ENCODE peak calls at places on chromosome 17, in six cellular contexts. N is HepG2, H is A549, B is endothelial cell of umbilical vein, Y is GM12878, R is K562. F is an unnamed sample.

GRCh38 chr17:64218066-64218465 is 45.0 kb downstream of the TEX2 start:
- DNase-seq in N (no peak), Y (peak), H (no peak), B (no peak), R (no peak), F (peak)

GRCh38 chr17:66378296-66378695 is 75.9 kb downstream of the PRKCA start:
- DNase-seq in R (no peak), B (no peak), N (no peak), Y (no peak), H (no peak), F (no peak)

GRCh38 chr17:64147110-64148016 is 17.4 kb upstream of the ERN1 start:
- DNase-seq in Y (no peak), H (peak), N (peak), B (peak), R (peak), F (peak)

GRCh38 chr17:42475121-42475520 is 16.4 kb downstream of the ATP6V0A1 start:
- DNase-seq in B (no peak), H (no peak), N (no peak), Y (no peak), R (no peak), F (no peak)

GRCh38 chr17:74037320-74037719 is 166.2 kb upstream of the RPL38 start:
- DNase-seq in R (peak), H (peak), N (no peak), Y (no peak), B (no peak), F (no peak)

GRCh38 chr17:57328109-57328882 is 72.0 kb downstream of the MSI2 start:
- DNase-seq in N (no peak), B (no peak), H (no peak), Y (no peak), R (no peak), F (no peak)

GRCh38 chr17:29715680-29716079 is 93.0 kb upstream of the CORO6 start:
- DNase-seq in B (no peak), Y (no peak), R (peak), H (no peak), N (no peak), F (no peak)

GRCh38 chr17:21240375-21241055 is 12.7 kb downstream of the NATD1 start:
- DNase-seq in R (no peak), H (no peak), N (no peak), Y (no peak), B (no peak), F (no peak)

GRCh38 chr17:74212262-74212912 is 984 bp upstream of the TTYH2 start:
- DNase-seq in Y (no peak), R (peak), N (no peak), B (peak), H (no peak), F (peak)

GRCh38 chr17:18949566-18949965 is 2.4 kb upstream of the SLC5A10 start:
- DNase-seq in H (no peak), Y (no peak), B (no peak), N (no peak), R (no peak), F (no peak)

GRCh38 chr17:78315355-78316114 is 44.3 kb downstream of the SOCS3 start:
- DNase-seq in R (peak), B (peak), Y (peak), H (peak), N (peak), F (peak)

GRCh38 chr17:38898812-38899348 is 26.5 kb upstream of the LASP1NB start:
- DNase-seq in B (peak), R (peak), Y (peak), H (no peak), N (no peak), F (peak)

GRCh38 chr17:60305141-60305540 is 86.8 kb downstream of the USP32 start:
- DNase-seq in Y (peak), B (no peak), H (peak), R (peak), N (peak), F (peak)

GRCh38 chr17:80095844-80096475 is 5.4 kb upstream of the GAA start:
- DNase-seq in Y (no peak), H (no peak), B (no peak), R (no peak), N (no peak), F (no peak)

GRCh38 chr17:44987194-44987882 is 19.2 kb upstream of the C1QL1 start:
- DNase-seq in H (no peak), B (no peak), R (no peak), N (no peak), Y (no peak), F (no peak)

GRCh38 chr17:78879679-78880186 is 23.3 kb downstream of the CEP295NL start:
- DNase-seq in B (peak), R (peak), Y (no peak), N (no peak), H (no peak), F (no peak)

GRCh38 chr17:43019418-43019817 is 2.8 kb downstream of the VAT1 start:
- DNase-seq in N (no peak), R (peak), Y (no peak), H (no peak), B (no peak), F (peak)

GRCh38 chr17:19003966-19004600 is 481 bp downstream of the FAM83G start:
- DNase-seq in Y (no peak), N (peak), R (peak), B (peak), H (peak), F (no peak)

GRCh38 chr17:36657763-36658490 is 56.5 kb downstream of the MRM1 start:
- DNase-seq in Y (no peak), R (peak), N (no peak), B (no peak), H (peak), F (peak)

GRCh38 chr17:50059759-50060273 is 3.9 kb downstream of the ITGA3 start:
- DNase-seq in B (peak), Y (no peak), R (no peak), H (no peak), N (no peak), F (no peak)

GRCh38 chr17:17818088-17818526 is 18.7 kb downstream of the SREBF1 start:
- DNase-seq in R (peak), H (peak), N (no peak), Y (no peak), B (no peak), F (peak)

GRCh38 chr17:45646288-45646988 is 137.7 kb upstream of the CRHR1 start:
- DNase-seq in B (no peak), H (no peak), R (no peak), N (peak), Y (no peak), F (peak)

GRCh38 chr17:65593870-65594584 is 32.6 kb upstream of the AXIN2 start:
- DNase-seq in Y (no peak), R (no peak), N (no peak), H (no peak), B (no peak), F (no peak)

GRCh38 chr17:39195568-39196160 is 1.8 kb downstream of the CACNB1 start:
- DNase-seq in N (no peak), Y (no peak), H (no peak), B (no peak), R (no peak), F (no peak)

GRCh38 chr17:51611585-51611984 is 351.2 kb downstream of the UTP18 start:
- DNase-seq in R (no peak), Y (no peak), N (no peak), B (no peak), H (no peak), F (no peak)

GRCh38 chr17:66549731-66550207 is 247.4 kb downstream of the PRKCA start:
- DNase-seq in R (no peak), N (no peak), H (peak), Y (no peak), B (peak), F (no peak)

GRCh38 chr17:28849281-28849680 is 5.5 kb upstream of the ERAL1 start:
- DNase-seq in Y (no peak), R (peak), B (peak), N (no peak), H (peak), F (peak)

GRCh38 chr17:27525836-27526235 is 69.6 kb downstream of the KSR1 start:
- DNase-seq in H (no peak), R (no peak), B (no peak), N (no peak), Y (no peak), F (no peak)

GRCh38 chr17:48734328-48735056 is 5.9 kb upstream of the HOXB13 start:
- DNase-seq in H (no peak), Y (no peak), N (no peak), R (no peak), B (no peak), F (no peak)

GRCh38 chr17:18156171-18156975 is 27.3 kb upstream of the ALKBH5 start:
- DNase-seq in Y (no peak), R (peak), H (peak), B (no peak), N (no peak), F (no peak)

GRCh38 chr17:70074236-70074830 is 692 bp upstream of the KCNJ16 start:
- DNase-seq in N (no peak), H (no peak), Y (no peak), B (no peak), R (no peak), F (no peak)

GRCh38 chr17:59899099-59899498 is 6.2 kb downstream of the RPS6KB1 start:
- DNase-seq in R (peak), N (no peak), Y (no peak), H (peak), B (no peak), F (no peak)

GRCh38 chr17:41647038-41647813 is 22.9 kb upstream of the KRT17 start:
- DNase-seq in N (no peak), H (no peak), B (no peak), R (no peak), Y (no peak), F (no peak)

GRCh38 chr17:43956222-43956621 is 2.5 kb upstream of the PYY start:
- DNase-seq in H (no peak), N (no peak), B (no peak), R (no peak), Y (no peak), F (no peak)

GRCh38 chr17:42347198-42347597 is 41.0 kb downstream of the STAT3 start:
- DNase-seq in Y (no peak), R (no peak), H (peak), B (peak), N (no peak), F (no peak)

GRCh38 chr17:4162366-4162765 is 19.4 kb downstream of the CYB5D2 start:
- DNase-seq in H (no peak), Y (no peak), B (no peak), N (no peak), R (no peak), F (no peak)

DNA sequence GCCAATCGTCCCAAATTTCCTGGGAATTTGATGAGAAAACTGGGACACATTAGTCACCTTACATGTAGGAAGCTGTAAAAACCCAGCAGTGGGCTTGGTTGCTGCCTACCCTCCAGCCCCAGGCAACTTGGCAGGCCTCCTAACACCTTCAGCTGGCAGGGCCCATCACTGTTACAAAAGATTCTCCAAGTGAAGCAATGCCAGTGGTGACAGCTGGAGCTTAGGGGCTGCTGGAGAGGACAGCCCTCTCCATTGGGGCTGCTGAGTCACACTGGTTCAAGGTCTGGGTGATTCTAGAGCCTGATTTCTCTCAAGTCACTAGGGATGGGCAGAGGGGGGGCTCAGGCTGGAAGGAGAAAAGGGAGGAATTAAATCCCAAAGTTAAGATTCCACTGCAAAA is 180.6 kb downstream of the COPRS start:
- DNase-seq in H (no peak), Y (no peak), B (no peak), R (no peak), N (no peak), F (peak)
- TF ChIP-seq MYC in H (no peak), Y (no peak), B (no peak), R (no peak), N (no peak), F (no peak)

GRCh38 chr17:83202002-83203000 is 122.9 kb downstream of the METRNL start:
- DNase-seq in B (no peak), R (no peak), H (no peak), N (no peak), Y (no peak), F (no peak)

GRCh38 chr17:83203472-83204221 is 124.2 kb downstream of the METRNL start:
- DNase-seq in R (no peak), Y (no peak), B (peak), N (no peak), H (no peak), F (no peak)

GRCh38 chr17:83203073-83203471 is 123.7 kb downstream of the METRNL start:
- DNase-seq in R (no peak), B (peak), N (peak), H (no peak), Y (no peak), F (peak)

GRCh38 chr17:83201206-83202001 is 122.0 kb downstream of the METRNL start:
- DNase-seq in R (no peak), H (no peak), N (no peak), B (no peak), Y (no peak), F (peak)

DNA sequence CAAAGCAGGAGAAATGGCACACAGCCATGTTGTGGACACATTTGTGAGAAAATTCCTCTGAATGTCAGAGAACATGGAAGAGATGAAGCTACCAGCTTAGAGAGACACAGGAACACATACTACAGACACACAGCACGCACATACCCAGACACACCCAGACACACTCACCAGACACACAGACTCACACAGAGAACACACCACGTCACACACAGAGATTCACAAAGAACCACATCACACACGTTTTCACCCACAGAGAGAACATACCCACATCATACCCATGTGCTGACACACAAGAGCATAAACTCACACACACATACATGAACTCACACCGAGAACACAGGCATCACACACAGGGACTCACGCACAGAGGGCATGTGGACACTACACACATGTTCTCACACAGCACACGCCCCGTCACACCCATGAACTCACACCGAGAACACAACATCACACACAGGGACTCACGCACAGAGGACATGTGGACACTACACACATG is 124.9 kb downstream of the METRNL start:
- DNase-seq in Y (no peak), H (no peak), N (no peak), B (no peak), R (no peak), F (peak)
- TF ChIP-seq MYC in Y (no peak), H (no peak), N (no peak), B (no peak), R (no peak), F (no peak)

DNA sequence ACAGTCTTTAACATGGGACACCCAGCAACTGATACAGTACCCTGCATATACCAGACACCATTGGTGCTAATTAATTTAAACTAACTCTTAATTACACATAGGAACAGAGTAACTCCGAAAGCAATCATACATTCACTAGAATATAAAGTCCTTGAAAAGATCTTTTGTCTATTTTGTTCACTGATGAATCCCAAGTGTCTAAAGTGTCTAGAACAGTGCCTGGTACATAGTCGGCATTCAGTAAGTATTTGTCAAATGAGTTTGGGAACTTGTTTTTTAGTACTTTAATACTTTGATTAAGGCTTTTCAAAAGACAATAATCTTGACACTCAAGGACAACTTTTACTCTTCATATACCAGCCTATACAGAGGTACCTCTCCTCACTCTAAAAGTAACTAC is 13.8 kb downstream of the YWHAE start:
- DNase-seq in Y (no peak), B (no peak), N (no peak), R (no peak), H (no peak), F (no peak)
- TF ChIP-seq MYC in Y (no peak), B (no peak), N (no peak), R (no peak), H (no peak), F (no peak)

DNA sequence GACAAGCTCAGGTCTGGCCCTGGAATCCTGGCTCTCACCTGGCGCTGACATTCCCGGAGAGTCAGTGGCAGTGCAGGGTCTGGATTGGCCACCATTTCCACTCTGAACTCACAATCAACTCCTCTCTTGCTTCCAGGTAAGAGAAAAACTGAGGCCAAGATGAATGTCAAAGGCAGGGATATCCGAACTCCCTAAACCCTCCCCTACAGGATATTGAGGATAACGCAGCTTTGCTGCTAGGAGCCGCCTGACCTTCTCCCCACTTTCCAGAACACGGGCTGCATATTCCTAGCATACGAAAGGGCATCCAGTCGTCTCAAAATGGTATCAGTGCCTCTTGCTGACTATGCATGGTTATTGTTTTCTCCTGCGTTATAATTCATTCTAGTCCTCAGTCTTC is 473.4 kb downstream of the SOX9 start:
- DNase-seq in Y (no peak), N (no peak), H (no peak), B (no peak), R (no peak), F (no peak)
- TF ChIP-seq MYC in Y (no peak), N (no peak), H (no peak), B (no peak), R (no peak), F (no peak)

GRCh38 chr17:1035546-1036170 is 38.7 kb downstream of the TIMM22 start:
- DNase-seq in B (no peak), R (no peak), Y (no peak), N (no peak), H (no peak), F (no peak)
- TF ChIP-seq MYC in B (no peak), R (no peak), Y (no peak), N (no peak), H (no peak), F (no peak)

GRCh38 chr17:8503807-8504206 is 68.1 kb downstream of the NDEL1 start:
- DNase-seq in Y (no peak), N (no peak), R (no peak), H (no peak), B (no peak), F (no peak)
- TF ChIP-seq MYC in Y (no peak), N (no peak), R (no peak), H (no peak), B (no peak), F (no peak)

DNA sequence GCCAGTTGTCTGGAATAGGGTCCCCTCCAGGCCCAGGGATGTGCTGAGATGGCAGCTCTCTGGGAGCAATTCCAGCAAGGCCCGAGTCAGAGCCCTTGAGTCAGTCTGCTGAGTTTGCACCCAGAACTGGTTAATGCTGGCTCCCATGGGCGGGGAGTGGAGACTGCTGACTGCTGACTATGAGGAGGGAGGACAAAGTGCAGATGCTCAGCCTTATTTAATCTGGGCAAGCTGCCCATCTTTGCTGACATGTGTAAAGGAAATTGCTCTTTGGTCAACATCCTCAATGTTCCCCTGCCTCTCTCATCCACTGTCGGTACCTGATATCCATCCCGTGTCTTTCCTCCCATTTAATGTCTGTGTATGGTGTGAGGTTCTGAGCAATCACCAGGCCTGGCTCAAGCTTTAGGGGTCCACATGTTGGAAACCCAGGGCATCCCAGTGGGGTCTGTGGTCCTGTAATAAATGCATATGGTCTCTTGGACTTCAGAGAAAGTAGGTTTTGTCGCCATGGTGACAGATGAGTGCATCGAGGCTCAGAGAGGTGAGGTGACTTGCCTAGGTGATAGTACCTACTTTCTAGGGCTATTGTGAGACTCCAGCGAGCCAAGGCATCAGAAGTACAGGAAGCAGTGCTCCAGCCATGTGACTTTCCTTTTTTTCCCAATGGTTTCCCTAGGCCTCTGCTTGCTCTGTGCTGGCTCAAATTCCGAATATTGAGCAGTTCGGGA is 20.0 kb upstream of the RNF135 start:
- DNase-seq in R (no peak), Y (no peak), B (peak), H (peak), N (peak), F (no peak)
- TF ChIP-seq MYC in R (no peak), Y (no peak), B (no peak), H (no peak), N (no peak), F (no peak)

F was measured in NB4.